ENCODE peak calls at places on chromosome 3, in six cellular contexts. T, I, Y, O, P and X are unnamed samples.

GRCh38 chr3:181410870-181411269 is 300.9 kb upstream of the SOX2 start:
- DNase-seq in P (no peak), I (no peak), Y (no peak), T (no peak), O (no peak), X (no peak)

GRCh38 chr3:101266566-101266965 is 53.8 kb downstream of the IMPG2 start:
- DNase-seq in P (no peak), Y (no peak), T (no peak), I (no peak), O (no peak), X (no peak)

GRCh38 chr3:101303089-101303731 is 17.2 kb downstream of the IMPG2 start:
- DNase-seq in O (no peak), Y (no peak), T (no peak), I (no peak), P (no peak), X (no peak)

GRCh38 chr3:30544811-30545210 is 61.6 kb upstream of the TGFBR2 start:
- DNase-seq in T (no peak), I (no peak), P (no peak), Y (peak; percentile 10), O (no peak), X (no peak)

GRCh38 chr3:161224786-161225185 is 3.7 kb downstream of the NMD3 start:
- DNase-seq in T (no peak), O (no peak), I (no peak), Y (no peak), P (no peak), X (no peak)

GRCh38 chr3:52218953-52219650 is 6.3 kb downstream of the TLR9 start:
- DNase-seq in P (no peak), O (no peak), I (no peak), T (no peak), Y (no peak), X (no peak)

GRCh38 chr3:171685116-171685895 is 125.0 kb downstream of the PLD1 start:
- DNase-seq in T (no peak), Y (no peak), O (no peak), P (no peak), I (no peak), X (no peak)

GRCh38 chr3:143901105-143901504 is 52.8 kb upstream of the SLC9A9 start:
- DNase-seq in Y (no peak), P (no peak), O (no peak), T (no peak), I (no peak), X (no peak)

GRCh38 chr3:146544929-146545528 is 622 bp upstream of the PLSCR1 start:
- DNase-seq in P (no peak), O (no peak), Y (no peak), T (no peak), I (no peak), X (no peak)

GRCh38 chr3:27431116-27431515 is 53.1 kb downstream of the SLC4A7 start:
- DNase-seq in I (no peak), T (no peak), Y (peak; percentile 23), O (peak; percentile 4), P (no peak), X (no peak)

GRCh38 chr3:54535619-54536018 is 392.2 kb downstream of the LRTM1 start:
- DNase-seq in T (peak; percentile 55), Y (no peak), P (no peak), O (no peak), I (no peak), X (no peak)

GRCh38 chr3:30162579-30162978 is 443.8 kb upstream of the TGFBR2 start:
- DNase-seq in Y (no peak), I (no peak), O (no peak), T (no peak), P (no peak), X (no peak)

GRCh38 chr3:99686469-99686868 is 48.1 kb downstream of the COL8A1 start:
- DNase-seq in O (no peak), I (no peak), T (no peak), Y (no peak), P (no peak), X (no peak)
- TF ChIP-seq POLR2A in O (no peak), I (no peak), T (no peak), Y (no peak), P (no peak), X (no peak)

DNA sequence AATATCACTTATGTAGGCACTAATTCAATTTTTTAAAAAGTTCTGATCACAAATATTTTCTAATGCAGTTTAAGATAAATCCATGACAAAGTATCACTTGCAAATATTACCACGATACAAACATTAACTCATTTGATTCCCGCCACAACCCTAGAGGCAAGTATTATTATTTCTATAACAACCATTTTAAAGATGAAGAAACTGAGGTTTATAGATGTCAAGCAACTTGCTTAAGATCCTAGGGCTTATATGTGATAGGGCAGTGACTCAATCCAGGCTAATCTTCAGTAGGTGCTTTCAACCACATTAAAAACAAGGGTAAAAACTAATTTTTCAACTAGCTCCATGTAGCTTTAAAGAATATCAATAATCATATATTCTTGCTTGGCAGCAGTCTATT is 1.7 kb downstream of the DYNC1LI1 start:
- DNase-seq in I (no peak), O (no peak), P (no peak), T (no peak), Y (no peak), X (no peak)
- H3K4me3 ChIP-seq in I (peak overlapping the region; percentile 99), O (no peak overlapping the region), P (peak overlapping the region; percentile 76), T (peak overlapping the region; percentile 100), Y (peak overlapping the region; percentile 65), X (peak overlapping the region; percentile 73)

GRCh38 chr3:185152433-185153169 is at the start of gene C3orf70:
- DNase-seq in I (no peak), Y (peak; percentile 13), T (no peak), P (peak; percentile 57), O (no peak), X (peak; percentile 69)
- TF ChIP-seq POLR2A in I (peak; percentile 28), Y (no peak), T (no peak), P (no peak), O (no peak), X (peak; percentile 35)

DNA sequence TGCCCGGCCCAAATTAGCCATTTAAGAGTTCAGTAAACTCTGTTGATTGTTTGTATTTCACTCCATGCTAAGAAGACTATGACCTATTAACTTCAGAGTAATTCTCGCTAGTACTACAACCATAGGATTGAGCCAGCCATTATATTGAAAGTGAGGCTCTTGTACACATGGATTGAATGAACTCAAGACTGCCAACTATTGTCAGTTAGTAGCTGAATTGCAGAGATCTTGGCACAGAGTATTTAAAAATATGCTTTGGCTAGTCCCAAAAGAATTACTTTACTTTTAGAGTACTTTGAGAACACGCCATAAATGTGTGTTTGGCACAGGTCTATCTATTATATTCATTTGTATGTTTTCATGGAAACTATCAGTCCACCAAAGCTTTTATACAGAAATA is 226.7 kb upstream of the DCBLD2 start:
- DNase-seq in T (no peak), O (no peak), I (no peak), Y (no peak), P (no peak), X (no peak)
- H3K4me3 ChIP-seq in T (no peak overlapping the region), O (no peak overlapping the region), I (no peak overlapping the region), Y (no peak overlapping the region), P (no peak overlapping the region), X (no peak overlapping the region)

DNA sequence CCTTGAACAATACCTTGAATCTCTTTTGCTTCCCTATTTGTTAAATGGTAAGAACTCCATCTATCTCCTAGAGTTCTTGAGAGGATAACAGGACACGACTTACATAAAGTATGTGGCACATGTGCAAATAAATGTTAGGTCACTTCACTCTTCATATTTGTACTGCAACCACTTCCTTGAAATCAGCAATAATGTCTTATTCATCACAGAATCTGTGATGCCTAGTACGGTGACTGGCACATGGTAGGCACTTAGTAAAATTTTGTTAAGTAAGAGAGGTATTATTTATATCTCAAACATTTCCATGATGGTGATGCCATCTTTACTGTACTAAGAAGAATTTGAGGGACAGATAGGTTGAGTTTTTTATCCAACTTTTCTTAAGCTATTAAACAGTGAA is 14.3 kb downstream of the CD47 start:
- DNase-seq in O (no peak), P (no peak), T (no peak), I (no peak), Y (no peak), X (no peak)
- TF ChIP-seq POLR2A in O (no peak), P (no peak), T (no peak), I (no peak), Y (no peak), X (no peak)

DNA sequence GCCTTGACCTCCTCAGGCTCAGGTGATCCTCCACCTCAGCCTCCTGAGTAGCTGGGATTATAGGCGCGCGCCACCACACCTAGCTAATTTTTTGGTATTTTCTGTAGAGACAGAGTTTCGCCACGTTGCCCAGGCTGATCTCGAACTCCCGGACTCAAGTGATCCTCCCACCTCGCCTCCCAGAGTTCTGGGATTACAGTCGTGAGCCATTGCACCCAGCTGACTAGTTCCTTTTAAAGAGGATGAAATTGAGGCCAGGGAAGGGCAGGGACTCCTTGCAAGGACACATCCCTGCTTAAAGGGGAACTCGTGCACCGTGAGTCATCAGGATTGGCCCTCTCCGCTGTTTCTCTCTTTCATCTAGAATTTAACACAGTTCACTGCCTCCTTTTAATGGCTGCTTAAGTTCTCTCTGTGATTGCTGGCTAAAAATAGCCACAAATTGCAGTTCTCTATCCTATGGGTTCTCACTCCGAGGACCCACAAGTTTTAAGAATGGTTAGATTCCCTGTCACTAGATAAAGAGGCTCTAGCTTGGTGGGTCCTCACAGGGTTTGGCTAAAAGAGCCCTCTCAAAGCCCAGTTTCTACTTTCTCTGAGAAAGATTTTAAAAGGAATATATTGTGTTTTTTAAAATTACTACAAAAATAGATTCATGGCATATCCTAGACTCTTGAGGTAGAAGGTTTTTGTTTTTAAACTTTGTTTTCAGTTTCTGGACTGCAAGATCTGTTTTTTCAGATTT is 1.4 kb downstream of the CRTAP start:
- DNase-seq in O (peak; percentile 40), T (no peak), P (peak; percentile 78), I (no peak), Y (peak; percentile 26), X (peak; percentile 70)
- H3K4me3 ChIP-seq in O (peak overlapping the region; percentile 52), T (peak overlapping the region; percentile 81), P (peak overlapping the region; percentile 35), I (peak overlapping the region; percentile 87), Y (peak overlapping the region; percentile 59), X (peak overlapping the region; percentile 72)

GRCh38 chr3:121748638-121749275 is 784 bp downstream of the GOLGB1 start:
- DNase-seq in P (no peak), Y (peak; percentile 15), O (no peak), T (no peak), I (no peak), X (peak; percentile 78)
- TF ChIP-seq POLR2A in P (no peak), Y (no peak), O (no peak), T (no peak), I (no peak), X (no peak)

GRCh38 chr3:12842469-12842868 is 1.1 kb upstream of the RPL32 start:
- DNase-seq in I (no peak), T (no peak), P (no peak), Y (no peak), O (no peak), X (no peak)

GRCh38 chr3:12841085-12841969 is at the start of gene RPL32:
- DNase-seq in P (peak; percentile 82), O (peak; percentile 94), T (peak; percentile 98), I (peak; percentile 39), Y (peak; percentile 84), X (peak; percentile 89)

GRCh38 chr3:12841970-12842328 is 584 bp upstream of the RPL32 start:
- DNase-seq in O (no peak), P (no peak), T (no peak), I (no peak), Y (no peak), X (no peak)

GRCh38 chr3:12838179-12838965 is 3.0 kb downstream of the RPL32 start:
- DNase-seq in Y (no peak), I (no peak), T (no peak), P (no peak), O (no peak), X (no peak)

GRCh38 chr3:12840591-12841084 is 727 bp downstream of the RPL32 start:
- DNase-seq in Y (no peak), O (no peak), I (no peak), P (no peak), T (no peak), X (no peak)
- H3K4me3 ChIP-seq in Y (peak overlapping the region; percentile 98), O (peak overlapping the region; percentile 95), I (peak overlapping the region; percentile 66), P (peak overlapping the region; percentile 81), T (peak overlapping the region; percentile 74), X (peak overlapping the region; percentile 59)